ENCODE peak calls at places on chromosomes 12 and 14, in seven cellular contexts. B is MM.1S, Z is endothelial cell, M is OCI-LY7, X is B cell, Q is tibial artery, S is HFF-Myc. G is an unnamed sample.

GRCh38 chr12:89756638-89757321 is 48.1 kb upstream of the ATP2B1 start:
- DNase-seq in X (peak; percentile 56), S (peak; percentile 93), Z (no peak), B (peak; percentile 72), Q (no peak), M (peak; percentile 74), G (no peak)

GRCh38 chr12:72264548-72265175 is 7.5 kb upstream of the TRHDE start:
- DNase-seq in Q (no peak), X (no peak), B (peak; percentile 41), S (no peak), M (peak; percentile 13), Z (no peak), G (no peak)

GRCh38 chr12:103177624-103178023 is 220.2 kb downstream of the ASCL1 start:
- DNase-seq in Z (no peak), X (no peak), M (no peak), Q (no peak), B (no peak), S (no peak), G (no peak)

GRCh38 chr12:46711756-46712155 is 114.0 kb downstream of the SLC38A4 start:
- DNase-seq in Q (no peak), Z (no peak), M (no peak), S (no peak), B (no peak), X (no peak), G (no peak)

GRCh38 chr12:49652921-49653520 is 29.7 kb downstream of the PRPF40B start:
- DNase-seq in M (no peak), S (no peak), B (no peak), X (no peak), Z (no peak), Q (no peak), G (no peak)

GRCh38 chr14:88611878-88612277 is 49.0 kb downstream of the ZC3H14 start:
- DNase-seq in B (no peak), Q (no peak), X (no peak), S (no peak), M (no peak), Z (no peak), G (no peak)

GRCh38 chr12:132818562-132818961 is 10.1 kb downstream of the GOLGA3 start:
- DNase-seq in M (no peak), B (no peak), X (no peak), S (no peak), Z (no peak), Q (no peak), G (no peak)

GRCh38 chr14:96564389-96564788 is 62.2 kb downstream of the PAPOLA start:
- DNase-seq in M (no peak), Z (no peak), Q (no peak), S (no peak), X (no peak), B (no peak), G (no peak)

GRCh38 chr12:74365178-74365964 is 172.3 kb upstream of the ATXN7L3B start:
- DNase-seq in X (no peak), Z (peak; percentile 8), Q (no peak), M (peak; percentile 43), S (no peak), B (peak; percentile 54), G (no peak)

GRCh38 chr12:113960030-113960429 is 6.1 kb downstream of the RBM19 start:
- DNase-seq in Z (no peak), S (no peak), B (no peak), X (no peak), Q (no peak), M (no peak), G (no peak)

GRCh38 chr12:88868062-88868461 is 287.8 kb upstream of the KITLG start:
- DNase-seq in S (no peak), Z (no peak), X (no peak), M (no peak), Q (no peak), B (no peak), G (no peak)

GRCh38 chr14:58663494-58664111 is 25.8 kb downstream of the DACT1 start:
- DNase-seq in X (no peak), M (no peak), Z (no peak), S (peak; percentile 22), Q (no peak), B (no peak), G (no peak)

GRCh38 chr14:76380991-76381390 is 5.1 kb downstream of the ESRRB start:
- DNase-seq in B (no peak), M (no peak), Q (no peak), S (no peak), Z (no peak), X (no peak), G (no peak)

GRCh38 chr14:63204407-63205280 is at the start of gene RHOJ:
- DNase-seq in Q (peak; percentile 31), Z (peak; percentile 33), M (no peak), X (no peak), S (no peak), B (no peak), G (no peak)

GRCh38 chr14:103243764-103244737 is 90.0 kb upstream of the EIF5 start:
- DNase-seq in Q (no peak), Z (no peak), M (no peak), X (no peak), B (no peak), S (peak; percentile 38), G (no peak)

GRCh38 chr14:90579816-90580215 is 183.0 kb downstream of the CALM1 start:
- DNase-seq in S (no peak), X (no peak), B (no peak), M (no peak), Q (no peak), Z (no peak), G (no peak)

GRCh38 chr12:51818567-51819300 is 29.8 kb downstream of the FIGNL2 start:
- DNase-seq in Q (no peak), Z (no peak), S (peak; percentile 22), M (no peak), B (no peak), X (no peak), G (no peak)

DNA sequence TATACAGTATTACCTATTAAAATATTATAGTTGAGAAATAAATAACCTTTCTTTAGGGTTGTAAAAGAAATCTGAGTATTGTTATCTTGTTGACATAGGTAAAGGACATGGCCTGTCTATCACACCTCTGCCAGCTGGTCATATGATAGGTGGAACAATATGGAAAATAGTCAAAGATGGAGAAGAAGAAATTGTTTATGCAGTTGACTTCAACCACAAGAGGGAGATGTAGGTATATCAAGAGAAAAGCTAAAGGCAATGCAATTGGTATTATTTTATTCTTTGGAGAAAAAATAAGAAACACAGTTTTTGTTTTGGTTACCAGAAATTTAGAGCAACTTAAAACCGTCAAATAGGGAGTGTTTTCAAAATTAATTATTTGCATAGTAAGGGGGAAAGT is 13.5 kb downstream of the CPSF2 start:
- DNase-seq in Q (no peak), X (no peak), B (no peak), Z (no peak), M (peak; percentile 13), S (no peak), G (no peak)
- TF ChIP-seq CTCF in Q (peak; percentile 53), X (peak; percentile 46), B (peak; percentile 36), Z (peak; percentile 35), M (peak; percentile 72), S (peak; percentile 29), G (peak; percentile 75)

GRCh38 chr12:48185181-48185919 is 1.9 kb downstream of the CCDC184 start:
- DNase-seq in Z (no peak), X (no peak), M (no peak), B (no peak), Q (no peak), S (no peak), G (no peak)

GRCh38 chr12:48184549-48184922 is 1.1 kb downstream of the CCDC184 start:
- DNase-seq in Q (no peak), M (no peak), X (no peak), B (no peak), Z (peak; percentile 14), S (no peak), G (no peak)

GRCh38 chr12:48183876-48184548 is 568 bp downstream of the CCDC184 start:
- DNase-seq in Q (no peak), S (no peak), Z (peak; percentile 15), M (no peak), X (no peak), B (no peak), G (no peak)

GRCh38 chr12:48182659-48183058 is 785 bp upstream of the CCDC184 start:
- DNase-seq in X (no peak), M (no peak), Z (no peak), Q (no peak), B (no peak), S (no peak), G (no peak)

DNA sequence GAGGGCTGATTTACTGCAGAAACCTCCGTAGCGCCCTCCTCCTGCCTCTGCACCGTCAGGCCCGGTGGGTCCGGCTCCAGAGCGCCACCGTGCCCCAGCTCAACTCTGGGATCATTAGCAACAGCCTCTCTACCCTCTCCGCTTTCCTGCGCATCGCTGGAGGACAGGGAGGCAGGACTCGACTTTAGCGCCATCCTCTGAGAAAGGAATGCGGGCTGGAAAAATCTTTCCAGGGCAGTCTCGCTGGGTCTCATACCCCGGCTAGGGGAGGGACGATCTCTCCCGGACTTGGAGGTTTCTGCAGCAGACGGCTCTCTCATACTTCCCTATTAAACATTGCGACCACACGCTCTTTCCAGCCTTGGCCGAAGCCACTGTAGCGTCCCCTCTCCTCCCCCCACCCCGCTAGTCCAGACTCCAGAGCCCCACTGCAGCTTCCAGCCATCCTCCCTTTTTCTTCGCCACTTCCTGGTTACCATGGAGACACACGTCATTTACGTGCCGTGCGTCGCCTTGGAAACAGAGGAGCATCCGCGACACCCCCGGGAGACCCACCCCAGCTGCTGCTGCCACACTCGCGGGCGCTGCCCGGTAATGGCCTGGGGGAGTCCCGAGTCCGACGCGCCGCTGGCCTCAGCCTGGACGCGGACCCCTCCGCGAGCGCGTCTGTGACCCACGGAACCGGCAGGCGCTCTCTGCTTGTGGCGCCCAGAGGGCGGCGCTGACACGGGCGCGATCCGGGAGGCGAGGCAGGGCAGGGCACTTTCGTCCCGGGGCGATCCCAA is at the start of gene CCDC184:
- DNase-seq in Z (peak; percentile 58), B (peak; percentile 78), X (peak; percentile 85), S (peak; percentile 63), Q (peak; percentile 64), M (peak; percentile 85), G (peak; percentile 75)
- TF ChIP-seq CTCF in Z (no peak), B (peak; percentile 48), X (peak; percentile 45), S (peak; percentile 25), Q (no peak), M (peak; percentile 76), G (peak; percentile 61)

DNA sequence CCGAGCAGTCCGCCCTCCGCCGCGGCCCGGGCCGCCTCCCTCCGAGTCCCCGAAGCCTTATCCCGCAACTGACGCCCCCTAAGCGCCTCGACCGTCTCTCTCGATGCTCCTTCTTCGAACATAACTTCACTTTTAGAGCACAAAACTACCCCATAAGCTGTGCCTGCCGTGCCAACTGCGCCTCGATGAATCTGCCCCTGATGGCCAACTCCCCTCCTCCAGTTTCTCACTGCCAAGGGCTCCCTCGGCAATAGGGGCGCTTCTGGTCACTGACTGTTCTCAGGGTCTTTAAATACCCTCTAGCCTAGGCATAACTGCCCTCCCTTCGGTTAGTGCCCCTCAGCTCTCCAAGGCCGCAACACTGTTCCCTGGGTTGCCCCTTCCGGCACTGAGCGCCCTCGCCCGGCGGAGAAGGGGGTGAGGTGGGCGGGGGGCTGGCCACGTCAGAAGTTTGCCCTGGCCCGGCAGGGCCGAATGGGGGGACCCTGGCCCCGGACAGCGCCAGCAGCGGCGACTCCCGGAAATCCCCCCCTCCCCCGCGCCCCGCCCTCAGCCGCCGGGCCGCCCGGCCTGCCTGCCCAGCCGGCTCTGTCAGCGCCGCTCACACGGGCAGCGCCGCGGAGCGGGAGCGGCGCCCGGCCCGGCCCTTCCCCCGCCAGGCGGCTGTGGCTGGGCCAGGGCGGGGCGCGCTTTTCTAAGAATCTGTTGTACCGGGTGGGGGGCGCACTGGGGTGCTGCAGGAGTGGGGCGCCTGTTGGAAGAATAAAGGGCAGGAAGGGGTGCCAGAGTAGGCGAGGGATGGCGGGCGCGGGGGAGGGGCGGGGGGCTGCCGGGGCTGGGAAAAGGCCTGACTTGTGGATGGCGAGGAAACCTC is 10.6 kb downstream of the RARG start:
- DNase-seq in M (peak; percentile 65), Q (peak; percentile 55), X (peak; percentile 69), B (peak; percentile 50), Z (peak; percentile 69), S (no peak), G (peak; percentile 82)
- TF ChIP-seq CTCF in M (peak; percentile 74), Q (no peak), X (peak; percentile 19), B (peak; percentile 37), Z (no peak), S (no peak), G (peak; percentile 52)

GRCh38 chr14:105974902-105975301 is 448.5 kb downstream of the TMEM121 start:
- DNase-seq in S (no peak), Z (no peak), X (peak; percentile 61), B (no peak), M (no peak), Q (no peak), G (no peak)
- TF ChIP-seq CTCF in S (no peak), Z (no peak), X (peak; percentile 39), B (no peak), M (no peak), Q (no peak), G (no peak)

G was measured in type B pancreatic cell.